ENCODE peak calls at places on chromosomes 11 and 22, in eight cellular contexts. G is activated naive CD4-positive, alpha-beta T cell treated with Interleukin-2 at 50 U/mL for 16 hours; R is left ventricle myocardium inferior; J is activated effector memory CD4-positive, alpha-beta T cell treated with Interleukin-2 at 50 U/mL for 16 hours; B is DMS153; U is CD8-positive, alpha-beta T cell; K is adrenal gland; Y is HS-5. O is an unnamed sample.

GRCh38 chr11:96708469-96708868 is 318.7 kb downstream of the JRKL start:
- DNase-seq in R (no peak), J (no peak), K (no peak), Y (no peak), U (no peak), B (no peak), G (no peak), O (no peak)

GRCh38 chr11:43955381-43956118 is 13.1 kb downstream of the C11orf96 start:
- DNase-seq in K (peak; percentile 25), J (no peak), B (no peak), Y (peak; percentile 54), R (no peak), U (no peak), G (no peak), O (no peak)

GRCh38 chr11:105632316-105632715 is 22.4 kb downstream of the GRIA4 start:
- DNase-seq in U (no peak), K (no peak), G (no peak), B (no peak), R (no peak), J (no peak), Y (no peak), O (no peak)

GRCh38 chr22:39123811-39124668 is 27.0 kb downstream of the APOBEC3H start:
- DNase-seq in J (no peak), K (no peak), Y (no peak), R (no peak), G (no peak), U (no peak), B (no peak), O (no peak)

GRCh38 chr11:62880231-62880802 is 379 bp upstream of the SLC3A2 start:
- DNase-seq in B (no peak), K (no peak), G (peak; percentile 58), J (no peak), U (no peak), Y (peak; percentile 72), R (no peak), O (no peak)

GRCh38 chr11:101341578-101341977 is 212.0 kb upstream of the PGR start:
- DNase-seq in Y (no peak), U (no peak), K (no peak), B (no peak), J (no peak), G (no peak), R (no peak), O (no peak)

GRCh38 chr11:31325162-31325561 is 44.4 kb downstream of the DCDC1 start:
- DNase-seq in G (no peak), Y (peak; percentile 82), J (no peak), K (no peak), R (no peak), B (no peak), U (no peak), O (no peak)

GRCh38 chr11:35302388-35302787 is 117.0 kb downstream of the SLC1A2 start:
- DNase-seq in R (no peak), G (no peak), B (no peak), Y (no peak), U (no peak), J (no peak), K (no peak), O (no peak)

GRCh38 chr11:109970516-109971183 is 122.5 kb upstream of the ZC3H12C start:
- DNase-seq in J (no peak), B (no peak), K (no peak), R (no peak), Y (no peak), U (no peak), G (no peak), O (no peak)

GRCh38 chr22:23579870-23580585 is at the start of gene IGLL1:
- DNase-seq in J (no peak), B (no peak), K (no peak), G (no peak), U (no peak), R (no peak), Y (no peak), O (no peak)

GRCh38 chr11:84634309-84634708 is 992.8 kb downstream of the DLG2 start:
- DNase-seq in U (no peak), B (no peak), R (no peak), Y (no peak), G (no peak), J (no peak), K (no peak), O (no peak)

GRCh38 chr22:29266564-29267461 is 968 bp downstream of the RHBDD3 start:
- DNase-seq in G (no peak), Y (no peak), J (no peak), B (no peak), R (no peak), U (no peak), K (peak; percentile 40), O (no peak)